ENCODE peak calls at places on chromosomes 5 and 9, in four cellular contexts. One of them, this sample, is unnamed.

GRCh38 chr5:178440163-178440545 is 150.0 kb downstream of the COL23A1 start:
- DNase-seq in AG04450: no peak
- DNase-seq in NB4: no peak
- DNase-seq in cardiac muscle cell: no peak
- DNase-seq in this sample: no peak

GRCh38 chr5:59893436-59894227 is at the start of gene PDE4D:
- DNase-seq in AG04450: no peak
- DNase-seq in cardiac muscle cell: peak; percentile 72
- DNase-seq in NB4: no peak
- DNase-seq in this sample: peak; percentile 38

GRCh38 chr5:68086857-68087256 is 128.7 kb upstream of the PIK3R1 start:
- DNase-seq in NB4: no peak
- DNase-seq in AG04450: peak; percentile 37
- DNase-seq in cardiac muscle cell: peak; percentile 89
- DNase-seq in this sample: peak; percentile 67

GRCh38 chr5:6820851-6821479 is 107.7 kb downstream of the TENT4A start:
- DNase-seq in NB4: peak; percentile 66
- DNase-seq in cardiac muscle cell: peak; percentile 2
- DNase-seq in AG04450: no peak
- DNase-seq in this sample: no peak

GRCh38 chr5:169875091-169875727 is 105.1 kb downstream of the INSYN2B start:
- DNase-seq in cardiac muscle cell: peak; percentile 86
- DNase-seq in AG04450: no peak
- DNase-seq in NB4: peak; percentile 91
- DNase-seq in this sample: no peak

GRCh38 chr5:64811050-64811640 is 42.4 kb downstream of the CWC27 start:
- DNase-seq in cardiac muscle cell: peak; percentile 82
- DNase-seq in AG04450: peak; percentile 27
- DNase-seq in NB4: peak; percentile 54
- DNase-seq in this sample: peak; percentile 65

GRCh38 chr5:77882670-77883257 is 106.6 kb upstream of the TBCA start:
- DNase-seq in AG04450: peak; percentile 56
- DNase-seq in NB4: peak; percentile 63
- DNase-seq in cardiac muscle cell: peak; percentile 85
- DNase-seq in this sample: no peak

GRCh38 chr9:112044183-112044582 is 130.9 kb downstream of the SUSD1 start:
- DNase-seq in cardiac muscle cell: no peak
- DNase-seq in AG04450: no peak
- DNase-seq in NB4: no peak
- DNase-seq in this sample: no peak

GRCh38 chr5:179272326-179273073 is 72.8 kb downstream of the ADAMTS2 start:
- DNase-seq in AG04450: no peak
- DNase-seq in cardiac muscle cell: no peak
- DNase-seq in NB4: no peak
- DNase-seq in this sample: no peak

GRCh38 chr5:109907751-109908150 is 218.0 kb downstream of the MAN2A1 start:
- DNase-seq in AG04450: no peak
- DNase-seq in cardiac muscle cell: peak; percentile 74
- DNase-seq in NB4: no peak
- DNase-seq in this sample: peak; percentile 68

GRCh38 chr5:151885138-151885908 is 39.3 kb downstream of the GLRA1 start:
- DNase-seq in NB4: no peak
- DNase-seq in cardiac muscle cell: no peak
- DNase-seq in AG04450: no peak
- DNase-seq in this sample: no peak

GRCh38 chr9:87256973-87257372 is 240.7 kb upstream of the DAPK1 start:
- DNase-seq in AG04450: no peak
- DNase-seq in NB4: no peak
- DNase-seq in cardiac muscle cell: peak; percentile 66
- DNase-seq in this sample: no peak

GRCh38 chr5:3962113-3962512 is 366.5 kb downstream of the IRX1 start:
- DNase-seq in cardiac muscle cell: no peak
- DNase-seq in NB4: no peak
- DNase-seq in AG04450: no peak
- DNase-seq in this sample: no peak
- H3K4me3 ChIP-seq in cardiac muscle cell: no peak overlapping the region
- H3K4me3 ChIP-seq in NB4: no peak overlapping the region
- H3K4me3 ChIP-seq in AG04450: no peak overlapping the region
- H3K4me3 ChIP-seq in this sample: no peak overlapping the region

GRCh38 chr5:145715412-145715811 is 119.7 kb downstream of the PRELID2 start:
- DNase-seq in cardiac muscle cell: no peak
- DNase-seq in NB4: no peak
- DNase-seq in AG04450: no peak
- DNase-seq in this sample: no peak

DNA sequence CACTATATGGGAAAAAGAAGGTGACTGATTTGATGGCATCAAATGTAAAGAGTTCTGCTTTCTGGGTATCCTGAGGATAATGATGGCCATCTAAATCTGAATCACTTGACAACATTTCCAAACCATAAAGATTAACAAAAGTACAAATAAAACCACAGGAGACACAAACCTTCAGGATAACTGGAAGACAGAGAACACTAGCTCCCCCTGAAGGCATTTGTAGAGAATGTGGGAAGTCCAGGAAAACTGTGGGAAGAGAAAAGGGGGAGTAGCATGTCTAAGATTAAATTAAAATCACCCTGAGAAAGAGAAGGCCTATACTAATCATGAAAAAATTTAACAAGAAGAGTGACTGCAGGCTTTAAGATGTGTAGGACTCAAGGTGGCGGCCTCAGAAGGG is 116.2 kb downstream of the PRELID2 start:
- DNase-seq in AG04450: peak; percentile 11
- DNase-seq in NB4: no peak
- DNase-seq in cardiac muscle cell: peak; percentile 52
- DNase-seq in this sample: peak; percentile 23
- TF ChIP-seq CTCF in AG04450: peak; percentile 80
- TF ChIP-seq CTCF in NB4: no peak
- TF ChIP-seq CTCF in cardiac muscle cell: peak; percentile 71
- TF ChIP-seq CTCF in this sample: peak; percentile 64

DNA sequence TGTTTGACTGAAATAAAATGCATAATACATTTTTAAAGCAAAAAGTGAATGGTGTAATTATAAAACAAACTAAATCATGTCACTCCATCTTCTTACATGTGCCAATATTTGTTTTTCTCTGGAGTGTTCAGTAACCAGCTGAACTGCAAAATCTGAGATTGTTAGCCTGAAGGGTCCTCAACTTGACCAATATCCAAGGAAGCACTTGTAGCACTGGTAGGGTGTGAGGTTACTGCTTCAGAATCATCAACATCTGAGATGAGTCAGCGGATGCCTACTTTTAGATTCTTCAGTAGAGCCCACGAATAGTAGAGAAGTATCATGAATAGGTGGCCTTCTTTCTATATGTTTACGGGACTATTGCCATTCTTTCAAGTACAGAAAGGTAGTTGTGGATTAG is 226.7 kb downstream of the TLE4 start:
- DNase-seq in cardiac muscle cell: no peak
- DNase-seq in AG04450: no peak
- DNase-seq in NB4: no peak
- DNase-seq in this sample: no peak
- H3K4me3 ChIP-seq in cardiac muscle cell: no peak overlapping the region
- H3K4me3 ChIP-seq in AG04450: no peak overlapping the region
- H3K4me3 ChIP-seq in NB4: no peak overlapping the region
- H3K4me3 ChIP-seq in this sample: no peak overlapping the region

GRCh38 chr5:150468206-150468605 is 18.7 kb upstream of the RPS14 start:
- DNase-seq in AG04450: no peak
- DNase-seq in cardiac muscle cell: no peak
- DNase-seq in NB4: no peak
- DNase-seq in this sample: no peak

GRCh38 chr5:150479416-150479815 is 28.5 kb upstream of the NDST1 start:
- DNase-seq in cardiac muscle cell: no peak
- DNase-seq in NB4: no peak
- DNase-seq in AG04450: no peak
- DNase-seq in this sample: no peak

GRCh38 chr5:150469718-150470470 is 20.4 kb upstream of the RPS14 start:
- DNase-seq in NB4: no peak
- DNase-seq in AG04450: peak; percentile 92
- DNase-seq in cardiac muscle cell: peak; percentile 95
- DNase-seq in this sample: peak; percentile 97

GRCh38 chr5:150473673-150474358 is 24.3 kb upstream of the RPS14 start:
- DNase-seq in AG04450: no peak
- DNase-seq in cardiac muscle cell: peak; percentile 28
- DNase-seq in NB4: no peak
- DNase-seq in this sample: peak; percentile 80
- TF ChIP-seq CTCF in AG04450: no peak
- TF ChIP-seq CTCF in cardiac muscle cell: peak; percentile 5
- TF ChIP-seq CTCF in NB4: no peak
- TF ChIP-seq CTCF in this sample: peak; percentile 7

GRCh38 chr9:77013186-77013931 is 6.1 kb upstream of the FOXB2 start:
- DNase-seq in AG04450: no peak
- DNase-seq in cardiac muscle cell: no peak
- DNase-seq in NB4: no peak
- DNase-seq in this sample: no peak

GRCh38 chr9:77015291-77016048 is 4.0 kb upstream of the FOXB2 start:
- DNase-seq in cardiac muscle cell: no peak
- DNase-seq in NB4: no peak
- DNase-seq in AG04450: no peak
- DNase-seq in this sample: no peak

GRCh38 chr9:77014597-77015263 is 4.7 kb upstream of the FOXB2 start:
- DNase-seq in cardiac muscle cell: no peak
- DNase-seq in AG04450: no peak
- DNase-seq in NB4: no peak
- DNase-seq in this sample: no peak

GRCh38 chr9:77011973-77012817 is 7.3 kb upstream of the FOXB2 start:
- DNase-seq in cardiac muscle cell: peak; percentile 65
- DNase-seq in NB4: peak; percentile 72
- DNase-seq in AG04450: no peak
- DNase-seq in this sample: no peak

DNA sequence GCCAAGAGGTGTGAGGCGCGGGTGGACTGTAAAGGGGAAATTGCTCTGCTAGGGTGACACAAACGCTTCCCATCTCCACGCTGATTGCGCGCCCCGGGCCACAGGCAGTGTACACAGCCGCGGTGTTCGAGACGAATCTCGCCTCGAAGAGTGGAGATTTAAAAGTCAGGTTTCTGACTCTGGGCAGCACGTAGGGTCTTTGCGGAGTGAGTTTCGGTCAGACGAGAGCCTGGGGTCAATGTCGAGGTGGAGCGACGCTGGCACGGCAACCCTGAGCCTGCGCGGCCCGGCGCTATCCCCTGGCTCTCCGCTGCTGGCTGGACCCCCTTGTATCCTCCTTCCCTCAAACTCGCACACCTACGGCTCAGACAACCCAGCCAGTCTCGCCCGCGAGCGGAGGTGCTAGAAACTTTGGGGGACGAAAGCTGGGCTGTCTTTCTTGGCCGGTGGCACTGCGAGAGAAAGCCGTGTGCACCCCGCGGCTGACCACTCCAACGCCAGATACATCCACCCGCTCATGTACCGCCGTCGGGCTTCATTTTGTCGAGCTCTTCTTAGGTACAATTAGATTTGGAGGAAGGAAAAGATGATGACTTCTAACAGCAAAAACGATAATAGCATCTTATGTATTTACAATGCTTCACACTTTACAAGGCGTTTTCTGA is 5.4 kb upstream of the FOXB2 start:
- DNase-seq in NB4: no peak
- DNase-seq in cardiac muscle cell: no peak
- DNase-seq in AG04450: no peak
- DNase-seq in this sample: no peak
- H3K4me3 ChIP-seq in NB4: no peak overlapping the region
- H3K4me3 ChIP-seq in cardiac muscle cell: no peak overlapping the region
- H3K4me3 ChIP-seq in AG04450: no peak overlapping the region
- H3K4me3 ChIP-seq in this sample: no peak overlapping the region

DNA sequence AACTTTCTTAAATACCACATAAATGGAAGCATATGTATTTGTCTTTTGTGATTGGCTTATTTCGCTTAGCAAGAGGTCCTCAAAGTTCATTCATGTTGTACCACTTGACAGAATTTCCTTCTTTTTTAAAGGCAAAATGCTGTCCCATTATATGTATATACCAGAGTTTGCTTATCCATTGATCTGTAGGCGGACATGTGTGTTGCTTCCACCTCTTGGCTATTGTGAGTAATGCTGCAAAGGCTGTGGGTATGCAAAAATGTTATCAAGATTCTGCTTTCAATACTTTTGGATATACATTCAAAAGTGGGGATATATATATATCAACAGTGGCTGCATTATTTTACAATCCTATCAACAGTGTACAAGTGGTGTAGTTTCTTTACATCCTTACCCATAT is 271.0 kb downstream of the PRR16 start:
- DNase-seq in cardiac muscle cell: no peak
- DNase-seq in NB4: no peak
- DNase-seq in AG04450: no peak
- DNase-seq in this sample: no peak
- TF ChIP-seq CTCF in cardiac muscle cell: no peak
- TF ChIP-seq CTCF in NB4: no peak
- TF ChIP-seq CTCF in AG04450: no peak
- TF ChIP-seq CTCF in this sample: no peak

GRCh38 chr5:172643392-172643871 is 2.4 kb downstream of the NEURL1B start:
- DNase-seq in cardiac muscle cell: no peak
- DNase-seq in AG04450: no peak
- DNase-seq in NB4: no peak
- DNase-seq in this sample: no peak
- H3K4me3 ChIP-seq in cardiac muscle cell: no peak overlapping the region
- H3K4me3 ChIP-seq in AG04450: no peak overlapping the region
- H3K4me3 ChIP-seq in NB4: no peak overlapping the region
- H3K4me3 ChIP-seq in this sample: no peak overlapping the region

DNA sequence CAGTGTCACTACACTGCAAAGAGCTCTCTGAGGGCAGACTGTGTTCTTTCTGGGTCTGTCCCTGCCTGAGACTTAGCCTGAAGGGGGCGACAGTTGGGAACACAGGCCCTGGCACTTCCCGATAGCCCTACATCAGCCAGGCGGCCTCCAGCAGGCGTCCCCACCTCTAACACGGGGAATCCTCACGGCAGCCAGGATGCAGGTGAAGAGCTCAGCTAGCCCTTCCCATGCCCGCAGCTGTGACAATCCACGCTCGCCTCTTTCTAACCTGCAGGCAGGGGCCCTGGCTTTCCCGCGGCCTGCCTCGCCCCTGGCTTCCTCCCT is 5.9 kb downstream of the MED22 start:
- DNase-seq in AG04450: no peak
- DNase-seq in NB4: no peak
- DNase-seq in cardiac muscle cell: no peak
- DNase-seq in this sample: no peak
- TF ChIP-seq CTCF in AG04450: no peak
- TF ChIP-seq CTCF in NB4: peak; percentile 31
- TF ChIP-seq CTCF in cardiac muscle cell: peak; percentile 19
- TF ChIP-seq CTCF in this sample: peak; percentile 32